ENCODE peak calls at places on chromosome 17, in six cellular contexts. D is GM23248, Q is GM23338, I is HCT116, W is PC-3, E is hepatocyte. B is an unnamed sample. For H3K4me1, the result is how much of the 10 kb centered on the place peaks cover.

GRCh38 chr17:79950711-79951110 is 85.0 kb downstream of the TBC1D16 start:
- DNase-seq in D (no peak), Q (peak), I (no peak), W (no peak), E (no peak), B (no peak)

GRCh38 chr17:70622382-70623260 is 453.3 kb downstream of the KCNJ2 start:
- DNase-seq in D (peak), Q (peak), I (peak), W (peak), E (peak), B (peak)

GRCh38 chr17:82985436-82985820 is 94.0 kb upstream of the METRNL start:
- DNase-seq in D (no peak), Q (no peak), I (no peak), W (no peak), E (no peak), B (no peak)

GRCh38 chr17:66948061-66948750 is 16.3 kb upstream of the CACNG4 start:
- DNase-seq in D (no peak), Q (no peak), I (no peak), W (no peak), E (no peak), B (no peak)

GRCh38 chr17:72613411-72614292 is 478.8 kb downstream of the SLC39A11 start:
- DNase-seq in D (peak), Q (no peak), I (no peak), W (peak), E (no peak), B (no peak)

GRCh38 chr17:6070280-6070894 is at the start of gene WSCD1:
- DNase-seq in D (peak), Q (peak), I (no peak), W (peak), E (peak), B (no peak)

GRCh38 chr17:33039874-33040273 is 48.2 kb downstream of the SPACA3 start:
- DNase-seq in D (peak), Q (no peak), I (no peak), W (peak), E (no peak), B (no peak)

GRCh38 chr17:59785091-59785799 is 77.8 kb downstream of the VMP1 start:
- DNase-seq in D (peak), Q (no peak), I (no peak), W (peak), E (no peak), B (no peak)

GRCh38 chr17:65307366-65308316 is 170.5 kb downstream of the RGS9 start:
- DNase-seq in D (no peak), Q (no peak), I (no peak), W (no peak), E (no peak), B (no peak)

GRCh38 chr17:71472809-71473789 is 647.7 kb upstream of the SOX9 start:
- DNase-seq in D (peak), Q (peak), I (peak), W (peak), E (peak), B (peak)

GRCh38 chr17:58039975-58040374 is 32.9 kb upstream of the SRSF1 start:
- DNase-seq in D (no peak), Q (no peak), I (no peak), W (no peak), E (no peak), B (no peak)
- TF ChIP-seq EZH2phosphoT487 in D (no peak), Q (no peak), I (no peak), W (no peak), E (no peak), B (no peak)

GRCh38 chr17:41918392-41919164 is at the start of gene ACLY:
- DNase-seq in D (peak), Q (peak), I (peak), W (peak), E (peak), B (peak)
- H3K4me1 ChIP-seq in D (under half), Q (under half), I (under half), W (under half), E (under half), B (under half)

DNA sequence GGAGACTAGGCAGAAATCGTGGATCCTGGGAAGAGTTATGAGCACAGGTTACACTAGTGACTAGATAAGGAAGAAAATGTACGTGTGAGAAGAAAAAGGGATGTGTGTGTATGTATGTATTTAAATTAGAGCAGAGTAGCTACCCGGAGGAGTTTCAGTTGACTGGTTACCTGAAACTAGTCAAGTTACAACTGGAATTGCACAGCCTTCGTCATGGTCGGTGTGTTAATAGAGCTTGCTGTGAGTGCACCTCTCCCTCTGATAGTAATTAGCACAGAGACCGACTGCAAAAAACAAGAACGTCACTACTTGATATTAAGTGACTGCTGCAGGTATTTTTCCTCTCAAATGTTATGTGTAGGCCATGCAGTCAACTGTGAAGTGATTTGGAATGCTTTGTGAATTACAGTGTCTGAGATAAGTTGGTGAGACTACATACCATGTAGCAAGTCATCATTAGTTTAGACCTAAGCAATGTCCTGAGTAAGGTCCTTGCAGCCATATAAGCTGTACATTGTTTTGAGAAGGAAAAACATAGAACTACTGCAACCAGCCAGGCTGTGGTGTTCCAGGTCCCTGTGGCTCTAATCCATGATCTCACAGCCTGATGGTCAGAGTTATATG is 95.7 kb downstream of the WNT3 start:
- DNase-seq in D (peak), Q (no peak), I (no peak), W (no peak), E (no peak), B (no peak)
- TF ChIP-seq EZH2phosphoT487 in D (no peak), Q (no peak), I (no peak), W (no peak), E (no peak), B (no peak)

GRCh38 chr17:35235917-35236316 is 7.0 kb upstream of the SLFN5 start:
- DNase-seq in D (no peak), Q (no peak), I (no peak), W (no peak), E (no peak), B (no peak)
- H3K4me1 ChIP-seq in D (under half), Q (under half), I (under half), W (under half), E (under half), B (under half)

DNA sequence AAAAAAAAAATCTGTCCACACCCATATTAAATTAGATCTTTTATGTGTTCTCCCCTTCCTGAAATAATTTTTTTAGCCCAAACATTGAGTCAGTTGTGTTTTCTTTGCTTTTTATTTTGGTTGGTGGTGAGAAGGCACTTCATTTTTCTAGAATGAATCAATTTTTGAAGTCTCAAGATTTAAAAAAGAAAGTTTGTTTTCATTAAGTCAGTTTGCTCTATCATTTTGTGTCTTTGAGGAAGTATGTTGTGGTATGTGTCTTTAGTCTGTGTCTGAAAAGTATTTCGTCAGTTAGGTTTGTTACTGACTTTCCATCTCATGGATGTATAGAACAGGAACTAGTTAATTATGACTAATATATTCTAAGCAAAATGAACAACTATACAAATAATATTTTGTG is 3.8 kb downstream of the IGF2BP1 start:
- DNase-seq in D (peak), Q (no peak), I (no peak), W (no peak), E (peak), B (no peak)
- TF ChIP-seq EZH2phosphoT487 in D (no peak), Q (no peak), I (no peak), W (no peak), E (no peak), B (no peak)

GRCh38 chr17:8953152-8953885 is 12.2 kb downstream of the PIK3R5 start:
- DNase-seq in D (no peak), Q (no peak), I (no peak), W (no peak), E (no peak), B (no peak)
- H3K4me1 ChIP-seq in D (under half), Q (under half), I (under half), W (under half), E (under half), B (under half)

GRCh38 chr17:160336-160735 is 21.1 kb downstream of the DOC2B start:
- DNase-seq in D (no peak), Q (no peak), I (no peak), W (no peak), E (no peak), B (no peak)

GRCh38 chr17:157901-158300 is 20.5 kb downstream of the SCGB1C2 start:
- DNase-seq in D (no peak), Q (no peak), I (no peak), W (no peak), E (no peak), B (no peak)

GRCh38 chr17:161481-161880 is 20.0 kb downstream of the DOC2B start:
- DNase-seq in D (no peak), Q (peak), I (no peak), W (no peak), E (no peak), B (no peak)

GRCh38 chr17:158379-158778 is 21.0 kb downstream of the SCGB1C2 start:
- DNase-seq in D (no peak), Q (no peak), I (no peak), W (no peak), E (no peak), B (no peak)

GRCh38 chr17:159609-160008 is 21.8 kb downstream of the DOC2B start:
- DNase-seq in D (no peak), Q (no peak), I (no peak), W (no peak), E (no peak), B (no peak)
- TF ChIP-seq EZH2phosphoT487 in D (no peak), Q (no peak), I (no peak), W (no peak), E (no peak), B (no peak)

DNA sequence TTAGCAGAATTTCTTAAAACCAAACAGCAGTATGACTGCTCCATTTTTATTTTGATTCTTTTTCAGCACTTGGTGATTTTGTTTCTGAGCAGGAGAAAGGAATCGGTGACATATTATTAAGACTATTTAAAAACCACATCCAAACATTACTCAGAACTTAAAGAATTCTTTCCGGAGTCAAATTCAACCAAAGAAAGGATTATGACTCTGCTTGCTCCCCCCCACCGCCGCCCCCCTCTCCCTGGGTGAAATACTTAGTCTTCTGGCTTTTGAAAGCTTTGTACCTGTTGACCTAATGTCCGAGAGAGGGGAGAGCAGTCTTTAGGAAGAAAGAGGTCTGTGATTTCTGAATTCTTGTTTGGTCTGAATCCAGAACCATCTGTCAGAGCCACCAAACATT is 17.9 kb upstream of the COL1A1 start:
- DNase-seq in D (peak), Q (no peak), I (no peak), W (peak), E (peak), B (no peak)
- H3K4me1 ChIP-seq in D (half or more), Q (under half), I (under half), W (under half), E (under half), B (under half)

DNA sequence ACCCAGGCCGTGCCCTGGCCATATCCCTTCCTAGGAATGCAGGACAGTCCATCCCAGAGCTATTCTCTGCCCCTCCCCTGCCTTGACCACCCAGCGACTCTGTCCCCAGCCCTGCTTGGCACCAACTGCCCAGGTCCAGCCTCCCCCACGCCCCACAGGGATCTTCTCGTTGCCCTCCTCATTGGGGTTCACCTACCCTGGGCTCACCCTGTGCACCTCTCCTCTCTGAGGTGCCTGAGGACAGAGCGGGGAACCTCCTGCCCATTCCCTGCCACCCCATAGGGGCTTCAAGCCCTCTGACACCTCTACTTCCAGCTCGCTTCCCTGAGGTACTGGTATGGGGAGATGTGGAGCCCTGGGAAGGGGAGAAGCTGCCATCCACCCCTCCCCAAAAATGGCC is 6.2 kb upstream of the MPP2 start:
- DNase-seq in D (no peak), Q (no peak), I (no peak), W (no peak), E (no peak), B (no peak)
- TF ChIP-seq EZH2phosphoT487 in D (no peak), Q (no peak), I (no peak), W (no peak), E (no peak), B (no peak)